ENCODE peak calls at places on chromosome 19, in ten cellular contexts. F is IMR-90; B is neural progenitor cell; O is astrocyte; G is A549; D is mesothelial cell of epicardium; Y is CD4-positive, alpha-beta T cell; T is cardiac fibroblast; K is heart right ventricle; E is astrocyte of the cerebellum. Z is an unnamed sample.

GRCh38 chr19:56829586-56829985 is 10.9 kb downstream of the PEG3 start:
- DNase-seq in F (no peak), B (no peak), O (no peak), G (no peak), D (no peak), Y (no peak), T (no peak), K (no peak), E (no peak), Z (no peak)

GRCh38 chr19:6705931-6706632 is 14.4 kb downstream of the C3 start:
- DNase-seq in F (no peak), B (no peak), O (no peak), G (no peak), D (no peak), Y (no peak), T (no peak), K (no peak), E (no peak), Z (no peak)

GRCh38 chr19:18491995-18492953 is 29.6 kb downstream of the ELL start:
- DNase-seq in F (no peak), B (no peak), O (no peak), G (no peak), D (no peak), Y (no peak), T (no peak), K (no peak), E (no peak), Z (no peak)

GRCh38 chr19:45404557-45405434 is at the start of gene PPP1R13L:
- DNase-seq in F (peak; percentile 56), B (peak; percentile 86), O (peak; percentile 68), G (peak; percentile 96), D (peak; percentile 81), Y (peak; percentile 24), T (peak; percentile 90), K (peak; percentile 89), E (peak; percentile 42), Z (no peak)

GRCh38 chr19:35048911-35049411 is 7.4 kb downstream of the HPN start:
- DNase-seq in F (no peak), B (no peak), O (no peak), G (no peak), D (no peak), Y (no peak), T (no peak), K (peak; percentile 54), E (no peak), Z (no peak)

GRCh38 chr19:10762656-10763055 is 44.8 kb downstream of the DNM2 start:
- DNase-seq in F (no peak), B (no peak), O (no peak), G (peak; percentile 54), D (no peak), Y (peak; percentile 39), T (no peak), K (peak; percentile 66), E (no peak), Z (no peak)

GRCh38 chr19:45001087-45001739 is at the start of gene RELB:
- DNase-seq in F (peak; percentile 84), B (peak; percentile 98), O (peak; percentile 57), G (peak; percentile 93), D (peak; percentile 99), Y (peak; percentile 93), T (peak; percentile 90), K (peak; percentile 96), E (peak; percentile 58), Z (peak; percentile 93)

GRCh38 chr19:35533822-35534521 is 716 bp downstream of the GAPDHS start:
- DNase-seq in F (peak; percentile 57), B (peak; percentile 58), O (no peak), G (peak; percentile 73), D (no peak), Y (peak; percentile 11), T (peak; percentile 32), K (no peak), E (no peak), Z (no peak)

GRCh38 chr19:8648240-8648639 is 17.8 kb downstream of the NFILZ start:
- DNase-seq in F (no peak), B (no peak), O (no peak), G (no peak), D (no peak), Y (no peak), T (no peak), K (no peak), E (no peak), Z (no peak)

GRCh38 chr19:8690753-8691539 is 7.6 kb downstream of the ACTL9 start:
- DNase-seq in F (no peak), B (no peak), O (no peak), G (no peak), D (no peak), Y (no peak), T (no peak), K (no peak), E (no peak), Z (no peak)

GRCh38 chr19:42466521-42467436 is 24.0 kb upstream of the CXCL17 start:
- DNase-seq in F (no peak), B (no peak), O (no peak), G (no peak), D (no peak), Y (no peak), T (peak; percentile 34), K (no peak), E (no peak), Z (no peak)

GRCh38 chr19:21084343-21084742 is 2.3 kb downstream of the ZNF714 start:
- DNase-seq in F (peak; percentile 79), B (no peak), O (peak; percentile 78), G (no peak), D (no peak), Y (no peak), T (peak; percentile 66), K (no peak), E (no peak), Z (no peak)

GRCh38 chr19:41872775-41873647 is 4.1 kb upstream of the CD79A start:
- DNase-seq in F (peak; percentile 59), B (peak; percentile 87), O (peak; percentile 43), G (peak; percentile 94), D (peak; percentile 71), Y (peak; percentile 65), T (peak; percentile 71), K (peak; percentile 47), E (peak; percentile 18), Z (peak; percentile 53)

GRCh38 chr19:1082165-1082927 is 12.8 kb downstream of the POLR2E start:
- DNase-seq in F (no peak), B (peak; percentile 98), O (no peak), G (peak; percentile 91), D (peak; percentile 94), Y (peak; percentile 85), T (no peak), K (no peak), E (no peak), Z (peak; percentile 68)

GRCh38 chr19:29622191-29623070 is 16.3 kb downstream of the POP4 start:
- DNase-seq in F (no peak), B (peak; percentile 70), O (no peak), G (no peak), D (no peak), Y (no peak), T (no peak), K (no peak), E (no peak), Z (no peak)

DNA sequence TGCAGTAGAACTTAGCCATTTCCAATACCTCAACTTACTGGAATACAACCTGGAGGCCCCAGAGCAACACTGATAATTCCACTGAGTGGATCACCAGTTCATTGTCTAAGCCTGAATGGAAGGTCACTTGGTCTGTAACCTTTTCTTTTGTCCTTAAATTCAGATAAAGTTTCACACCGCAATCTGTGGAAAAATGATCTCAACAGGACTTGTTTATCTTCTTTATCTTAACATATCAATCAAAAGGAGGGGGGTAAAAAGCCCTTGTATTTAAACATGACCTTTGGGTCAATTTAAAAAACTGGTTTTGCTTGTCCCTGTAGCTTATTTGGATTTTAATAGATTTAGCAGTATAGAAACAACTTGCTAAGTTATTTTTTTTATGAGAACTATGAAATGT is 21.6 kb downstream of the SAE1 start:
- DNase-seq in F (no peak), B (no peak), O (no peak), G (no peak), D (no peak), Y (no peak), T (no peak), K (no peak), E (no peak), Z (no peak)
- TF ChIP-seq CTCF in F (no peak), B (no peak), O (no peak), G (no peak), D (no peak), Y (no peak), T (no peak), K (no peak), E (no peak), Z (no peak)

GRCh38 chr19:16025108-16026101 is 50.9 kb upstream of the TPM4 start:
- DNase-seq in F (peak; percentile 70), B (peak; percentile 36), O (peak; percentile 14), G (peak; percentile 64), D (no peak), Y (no peak), T (peak; percentile 85), K (no peak), E (no peak), Z (no peak)
- TF ChIP-seq CTCF in F (peak; percentile 62), B (peak; percentile 30), O (peak; percentile 34), G (no peak), D (no peak), Y (no peak), T (peak; percentile 81), K (no peak), E (peak; percentile 48), Z (peak; percentile 37)

GRCh38 chr19:39412100-39412866 is at the start of gene PLEKHG2:
- DNase-seq in F (peak; percentile 100), B (peak; percentile 100), O (peak; percentile 98), G (peak; percentile 100), D (peak; percentile 100), Y (peak; percentile 98), T (peak; percentile 100), K (peak; percentile 98), E (peak; percentile 100), Z (peak; percentile 99)
- TF ChIP-seq CTCF in F (peak; percentile 75), B (peak; percentile 95), O (peak; percentile 36), G (peak; percentile 99), D (peak; percentile 86), Y (peak; percentile 80), T (peak; percentile 78), K (peak; percentile 68), E (peak; percentile 78), Z (peak; percentile 92)

GRCh38 chr19:4136680-4137088 is 12.8 kb upstream of the MAP2K2 start:
- DNase-seq in F (no peak), B (no peak), O (no peak), G (no peak), D (no peak), Y (no peak), T (no peak), K (no peak), E (no peak), Z (no peak)

GRCh38 chr19:4139614-4140236 is 13.7 kb upstream of the CREB3L3 start:
- DNase-seq in F (peak; percentile 31), B (peak; percentile 54), O (no peak), G (peak; percentile 72), D (peak; percentile 79), Y (peak; percentile 88), T (peak; percentile 75), K (peak; percentile 75), E (no peak), Z (peak; percentile 87)

GRCh38 chr19:4144666-4145261 is 8.7 kb upstream of the CREB3L3 start:
- DNase-seq in F (peak; percentile 43), B (no peak), O (no peak), G (peak; percentile 77), D (no peak), Y (no peak), T (peak; percentile 55), K (no peak), E (no peak), Z (no peak)

GRCh38 chr19:4138445-4138844 is 14.5 kb upstream of the MAP2K2 start:
- DNase-seq in F (no peak), B (no peak), O (no peak), G (no peak), D (no peak), Y (no peak), T (no peak), K (no peak), E (no peak), Z (no peak)

GRCh38 chr19:4140237-4140711 is 13.2 kb upstream of the CREB3L3 start:
- DNase-seq in F (peak; percentile 72), B (peak; percentile 88), O (peak; percentile 34), G (peak; percentile 89), D (no peak), Y (no peak), T (peak; percentile 77), K (no peak), E (no peak), Z (peak; percentile 36)
- TF ChIP-seq CTCF in F (peak; percentile 80), B (peak; percentile 64), O (peak; percentile 57), G (peak; percentile 49), D (peak; percentile 46), Y (no peak), T (peak; percentile 77), K (peak; percentile 48), E (peak; percentile 84), Z (peak; percentile 64)

Z was measured in neural crest cell.